ENCODE peak calls at places on chromosomes 1 and 21, in nine cellular contexts. One of them, this sample, is unnamed.

GRCh38 chr1:211944733-211945500 is 90.4 kb downstream of the INTS7 start:
- DNase-seq in WTC11: peak; percentile 55
- DNase-seq in H1: peak; percentile 41
- DNase-seq in fibroblast of lung: peak; percentile 74
- DNase-seq in endodermal cell: peak; percentile 84
- DNase-seq in A673: no peak
- DNase-seq in mesothelial cell of epicardium: no peak
- DNase-seq in CD8-positive, alpha-beta T cell: no peak
- DNase-seq in AG09309: no peak
- DNase-seq in this sample: no peak

GRCh38 chr1:27551170-27551952 is 52.6 kb downstream of the AHDC1 start:
- DNase-seq in WTC11: no peak
- DNase-seq in H1: no peak
- DNase-seq in fibroblast of lung: no peak
- DNase-seq in endodermal cell: no peak
- DNase-seq in A673: no peak
- DNase-seq in mesothelial cell of epicardium: peak; percentile 36
- DNase-seq in CD8-positive, alpha-beta T cell: no peak
- DNase-seq in AG09309: no peak
- DNase-seq in this sample: no peak

GRCh38 chr21:45874716-45875415 is 106.7 kb upstream of the COL6A1 start:
- DNase-seq in WTC11: no peak
- DNase-seq in H1: no peak
- DNase-seq in fibroblast of lung: peak; percentile 96
- DNase-seq in endodermal cell: no peak
- DNase-seq in A673: peak; percentile 62
- DNase-seq in mesothelial cell of epicardium: no peak
- DNase-seq in CD8-positive, alpha-beta T cell: no peak
- DNase-seq in AG09309: peak; percentile 88
- DNase-seq in this sample: no peak

GRCh38 chr1:187261637-187262036 is 432.9 kb downstream of the PLA2G4A start:
- DNase-seq in WTC11: no peak
- DNase-seq in H1: no peak
- DNase-seq in fibroblast of lung: peak; percentile 6
- DNase-seq in endodermal cell: no peak
- DNase-seq in A673: peak; percentile 29
- DNase-seq in mesothelial cell of epicardium: no peak
- DNase-seq in CD8-positive, alpha-beta T cell: no peak
- DNase-seq in AG09309: no peak
- DNase-seq in this sample: no peak

GRCh38 chr1:63651110-63651776 is 58.0 kb downstream of the PGM1 start:
- DNase-seq in WTC11: no peak
- DNase-seq in H1: no peak
- DNase-seq in fibroblast of lung: peak; percentile 74
- DNase-seq in endodermal cell: no peak
- DNase-seq in A673: peak; percentile 10
- DNase-seq in mesothelial cell of epicardium: no peak
- DNase-seq in CD8-positive, alpha-beta T cell: no peak
- DNase-seq in AG09309: no peak
- DNase-seq in this sample: no peak

GRCh38 chr1:211386931-211387330 is 60.3 kb downstream of the TRAF5 start:
- DNase-seq in WTC11: no peak
- DNase-seq in H1: no peak
- DNase-seq in fibroblast of lung: peak; percentile 92
- DNase-seq in endodermal cell: no peak
- DNase-seq in A673: no peak
- DNase-seq in mesothelial cell of epicardium: no peak
- DNase-seq in CD8-positive, alpha-beta T cell: no peak
- DNase-seq in AG09309: peak; percentile 72
- DNase-seq in this sample: no peak

GRCh38 chr1:24151175-24151533 is 8.2 kb upstream of the IL22RA1 start:
- DNase-seq in WTC11: peak; percentile 75
- DNase-seq in H1: peak; percentile 89
- DNase-seq in fibroblast of lung: no peak
- DNase-seq in endodermal cell: peak; percentile 95
- DNase-seq in A673: no peak
- DNase-seq in mesothelial cell of epicardium: peak; percentile 73
- DNase-seq in CD8-positive, alpha-beta T cell: no peak
- DNase-seq in AG09309: no peak
- DNase-seq in this sample: no peak

GRCh38 chr1:153540394-153541361 is at the start of gene S100A5:
- DNase-seq in WTC11: no peak
- DNase-seq in H1: no peak
- DNase-seq in fibroblast of lung: peak; percentile 78
- DNase-seq in endodermal cell: no peak
- DNase-seq in A673: no peak
- DNase-seq in mesothelial cell of epicardium: no peak
- DNase-seq in CD8-positive, alpha-beta T cell: peak; percentile 56
- DNase-seq in AG09309: no peak
- DNase-seq in this sample: no peak

GRCh38 chr1:176515310-176515709 is 52.3 kb downstream of the PAPPA2 start:
- DNase-seq in WTC11: no peak
- DNase-seq in H1: no peak
- DNase-seq in fibroblast of lung: peak; percentile 81
- DNase-seq in endodermal cell: no peak
- DNase-seq in A673: peak; percentile 3
- DNase-seq in mesothelial cell of epicardium: no peak
- DNase-seq in CD8-positive, alpha-beta T cell: no peak
- DNase-seq in AG09309: peak; percentile 2
- DNase-seq in this sample: no peak

GRCh38 chr1:150613061-150613920 is 16.1 kb downstream of the ENSA start:
- DNase-seq in WTC11: no peak
- DNase-seq in H1: no peak
- DNase-seq in fibroblast of lung: peak; percentile 93
- DNase-seq in endodermal cell: no peak
- DNase-seq in A673: peak; percentile 87
- DNase-seq in mesothelial cell of epicardium: no peak
- DNase-seq in CD8-positive, alpha-beta T cell: no peak
- DNase-seq in AG09309: peak; percentile 55
- DNase-seq in this sample: no peak

GRCh38 chr1:231690072-231690471 is 63.5 kb downstream of the DISC1 start:
- DNase-seq in WTC11: no peak
- DNase-seq in H1: no peak
- DNase-seq in fibroblast of lung: no peak
- DNase-seq in endodermal cell: no peak
- DNase-seq in A673: no peak
- DNase-seq in mesothelial cell of epicardium: no peak
- DNase-seq in CD8-positive, alpha-beta T cell: no peak
- DNase-seq in AG09309: no peak
- DNase-seq in this sample: no peak

GRCh38 chr1:180731131-180731530 is 99.3 kb downstream of the XPR1 start:
- DNase-seq in WTC11: no peak
- DNase-seq in H1: no peak
- DNase-seq in fibroblast of lung: no peak
- DNase-seq in endodermal cell: no peak
- DNase-seq in A673: no peak
- DNase-seq in mesothelial cell of epicardium: no peak
- DNase-seq in CD8-positive, alpha-beta T cell: no peak
- DNase-seq in AG09309: no peak
- DNase-seq in this sample: no peak

GRCh38 chr1:54421101-54421504 is 14.9 kb upstream of the SSBP3 start:
- DNase-seq in WTC11: no peak
- DNase-seq in H1: no peak
- DNase-seq in fibroblast of lung: peak; percentile 16
- DNase-seq in endodermal cell: no peak
- DNase-seq in A673: no peak
- DNase-seq in mesothelial cell of epicardium: no peak
- DNase-seq in CD8-positive, alpha-beta T cell: no peak
- DNase-seq in AG09309: no peak
- DNase-seq in this sample: no peak

GRCh38 chr1:85085417-85085816 is 37.1 kb upstream of the MCOLN3 start:
- DNase-seq in WTC11: no peak
- DNase-seq in H1: no peak
- DNase-seq in fibroblast of lung: no peak
- DNase-seq in endodermal cell: no peak
- DNase-seq in A673: no peak
- DNase-seq in mesothelial cell of epicardium: no peak
- DNase-seq in CD8-positive, alpha-beta T cell: no peak
- DNase-seq in AG09309: no peak
- DNase-seq in this sample: no peak

GRCh38 chr21:42833439-42833815 is 45.9 kb downstream of the WDR4 start:
- DNase-seq in WTC11: peak; percentile 25
- DNase-seq in H1: no peak
- DNase-seq in fibroblast of lung: no peak
- DNase-seq in endodermal cell: peak; percentile 82
- DNase-seq in A673: peak; percentile 71
- DNase-seq in mesothelial cell of epicardium: peak; percentile 31
- DNase-seq in CD8-positive, alpha-beta T cell: no peak
- DNase-seq in AG09309: no peak
- DNase-seq in this sample: no peak

GRCh38 chr1:226690460-226690982 is 48.6 kb downstream of the ITPKB start:
- DNase-seq in WTC11: no peak
- DNase-seq in H1: no peak
- DNase-seq in fibroblast of lung: no peak
- DNase-seq in endodermal cell: no peak
- DNase-seq in A673: no peak
- DNase-seq in mesothelial cell of epicardium: no peak
- DNase-seq in CD8-positive, alpha-beta T cell: no peak
- DNase-seq in AG09309: no peak
- DNase-seq in this sample: no peak

GRCh38 chr1:212607206-212607923 is 1.2 kb upstream of the ATF3 start:
- DNase-seq in WTC11: no peak
- DNase-seq in H1: no peak
- DNase-seq in fibroblast of lung: no peak
- DNase-seq in endodermal cell: peak; percentile 74
- DNase-seq in A673: no peak
- DNase-seq in mesothelial cell of epicardium: peak; percentile 46
- DNase-seq in CD8-positive, alpha-beta T cell: no peak
- DNase-seq in AG09309: no peak
- DNase-seq in this sample: no peak

GRCh38 chr1:25694591-25695007 is 78.0 kb downstream of the MAN1C1 start:
- DNase-seq in WTC11: no peak
- DNase-seq in H1: no peak
- DNase-seq in fibroblast of lung: no peak
- DNase-seq in endodermal cell: no peak
- DNase-seq in A673: peak; percentile 40
- DNase-seq in mesothelial cell of epicardium: no peak
- DNase-seq in CD8-positive, alpha-beta T cell: no peak
- DNase-seq in AG09309: no peak
- DNase-seq in this sample: no peak
- TF ChIP-seq CTCF in WTC11: no peak
- TF ChIP-seq CTCF in H1: peak; percentile 16
- TF ChIP-seq CTCF in fibroblast of lung: peak; percentile 28
- TF ChIP-seq CTCF in endodermal cell: peak; percentile 46
- TF ChIP-seq CTCF in A673: peak; percentile 13
- TF ChIP-seq CTCF in mesothelial cell of epicardium: no peak
- TF ChIP-seq CTCF in CD8-positive, alpha-beta T cell: no peak
- TF ChIP-seq CTCF in AG09309: no peak
- TF ChIP-seq CTCF in this sample: peak; percentile 51

GRCh38 chr1:243946946-243947345 is 96.9 kb upstream of the AKT3 start:
- DNase-seq in WTC11: peak; percentile 65
- DNase-seq in H1: peak; percentile 77
- DNase-seq in fibroblast of lung: no peak
- DNase-seq in endodermal cell: peak; percentile 82
- DNase-seq in A673: peak; percentile 12
- DNase-seq in mesothelial cell of epicardium: no peak
- DNase-seq in CD8-positive, alpha-beta T cell: no peak
- DNase-seq in AG09309: no peak
- DNase-seq in this sample: no peak
- TF ChIP-seq CTCF in WTC11: peak; percentile 54
- TF ChIP-seq CTCF in H1: peak; percentile 79
- TF ChIP-seq CTCF in fibroblast of lung: peak; percentile 38
- TF ChIP-seq CTCF in endodermal cell: peak; percentile 78
- TF ChIP-seq CTCF in A673: peak; percentile 40
- TF ChIP-seq CTCF in mesothelial cell of epicardium: no peak
- TF ChIP-seq CTCF in CD8-positive, alpha-beta T cell: peak; percentile 60
- TF ChIP-seq CTCF in AG09309: peak; percentile 49
- TF ChIP-seq CTCF in this sample: peak; percentile 64

DNA sequence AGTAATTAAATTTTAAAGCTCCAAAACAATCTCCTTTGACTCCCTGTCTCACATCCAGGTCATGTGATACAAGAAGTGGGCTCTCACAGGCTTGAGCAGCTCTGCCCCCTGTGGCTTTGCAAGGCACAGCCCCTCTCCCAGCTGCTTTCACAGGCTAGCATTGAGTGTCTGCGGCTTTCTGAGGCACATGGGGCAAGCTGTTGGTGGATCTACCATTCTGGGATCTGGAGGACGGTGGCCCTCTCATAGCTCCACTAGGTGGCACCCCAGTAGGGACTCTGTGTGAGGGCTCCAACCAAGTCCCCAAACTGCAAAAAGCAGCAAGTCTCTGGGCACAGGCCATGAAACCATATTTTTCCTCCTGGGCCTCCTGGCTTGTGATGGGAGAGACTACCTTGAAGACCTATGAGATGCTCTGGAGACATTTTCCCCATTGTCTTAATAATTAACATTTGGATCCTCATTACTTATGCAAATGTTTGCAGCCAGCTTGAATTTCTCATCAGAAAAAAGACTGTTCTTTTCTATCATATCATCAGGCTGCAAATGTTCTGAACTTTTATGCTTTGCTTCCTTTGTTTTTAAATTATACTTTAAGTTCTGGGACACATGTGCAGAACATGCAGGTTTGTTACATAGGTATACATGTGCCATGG is 554.1 kb upstream of the OLFM3 start:
- DNase-seq in WTC11: peak; percentile 75
- DNase-seq in H1: peak; percentile 60
- DNase-seq in fibroblast of lung: peak; percentile 8
- DNase-seq in endodermal cell: peak; percentile 91
- DNase-seq in A673: peak; percentile 74
- DNase-seq in mesothelial cell of epicardium: no peak
- DNase-seq in CD8-positive, alpha-beta T cell: no peak
- DNase-seq in AG09309: no peak
- DNase-seq in this sample: no peak
- TF ChIP-seq CTCF in WTC11: peak; percentile 52
- TF ChIP-seq CTCF in H1: peak; percentile 38
- TF ChIP-seq CTCF in fibroblast of lung: peak; percentile 17
- TF ChIP-seq CTCF in endodermal cell: peak; percentile 76
- TF ChIP-seq CTCF in A673: peak; percentile 66
- TF ChIP-seq CTCF in mesothelial cell of epicardium: no peak
- TF ChIP-seq CTCF in CD8-positive, alpha-beta T cell: no peak
- TF ChIP-seq CTCF in AG09309: peak; percentile 76
- TF ChIP-seq CTCF in this sample: peak; percentile 56

GRCh38 chr1:2312589-2313301 is 78.6 kb downstream of the MORN1 start:
- DNase-seq in WTC11: no peak
- DNase-seq in H1: no peak
- DNase-seq in fibroblast of lung: no peak
- DNase-seq in endodermal cell: no peak
- DNase-seq in A673: no peak
- DNase-seq in mesothelial cell of epicardium: no peak
- DNase-seq in CD8-positive, alpha-beta T cell: no peak
- DNase-seq in AG09309: no peak
- DNase-seq in this sample: no peak

GRCh38 chr1:2312196-2312588 is 79.2 kb downstream of the MORN1 start:
- DNase-seq in WTC11: no peak
- DNase-seq in H1: no peak
- DNase-seq in fibroblast of lung: no peak
- DNase-seq in endodermal cell: no peak
- DNase-seq in A673: no peak
- DNase-seq in mesothelial cell of epicardium: no peak
- DNase-seq in CD8-positive, alpha-beta T cell: no peak
- DNase-seq in AG09309: no peak
- DNase-seq in this sample: no peak

GRCh38 chr1:2313651-2314296 is 77.6 kb downstream of the MORN1 start:
- DNase-seq in WTC11: no peak
- DNase-seq in H1: no peak
- DNase-seq in fibroblast of lung: no peak
- DNase-seq in endodermal cell: no peak
- DNase-seq in A673: no peak
- DNase-seq in mesothelial cell of epicardium: no peak
- DNase-seq in CD8-positive, alpha-beta T cell: no peak
- DNase-seq in AG09309: no peak
- DNase-seq in this sample: no peak

GRCh38 chr1:2310332-2311183 is 80.8 kb downstream of the MORN1 start:
- DNase-seq in WTC11: no peak
- DNase-seq in H1: no peak
- DNase-seq in fibroblast of lung: no peak
- DNase-seq in endodermal cell: no peak
- DNase-seq in A673: no peak
- DNase-seq in mesothelial cell of epicardium: no peak
- DNase-seq in CD8-positive, alpha-beta T cell: no peak
- DNase-seq in AG09309: no peak
- DNase-seq in this sample: no peak

GRCh38 chr1:2311184-2312032 is 79.9 kb downstream of the MORN1 start:
- DNase-seq in WTC11: peak; percentile 81
- DNase-seq in H1: peak; percentile 49
- DNase-seq in fibroblast of lung: peak; percentile 57
- DNase-seq in endodermal cell: peak; percentile 92
- DNase-seq in A673: peak; percentile 87
- DNase-seq in mesothelial cell of epicardium: peak; percentile 71
- DNase-seq in CD8-positive, alpha-beta T cell: peak; percentile 52
- DNase-seq in AG09309: no peak
- DNase-seq in this sample: no peak
- TF ChIP-seq CTCF in WTC11: no peak
- TF ChIP-seq CTCF in H1: no peak
- TF ChIP-seq CTCF in fibroblast of lung: peak; percentile 20
- TF ChIP-seq CTCF in endodermal cell: peak; percentile 76
- TF ChIP-seq CTCF in A673: peak; percentile 53
- TF ChIP-seq CTCF in mesothelial cell of epicardium: peak; percentile 30
- TF ChIP-seq CTCF in CD8-positive, alpha-beta T cell: peak; percentile 37
- TF ChIP-seq CTCF in AG09309: peak; percentile 53
- TF ChIP-seq CTCF in this sample: peak; percentile 71